ENCODE peak calls at places on chromosomes 6 and 20, in ten cellular contexts. Y is lung, H is cardiac muscle cell, L is A549, G is transverse colon, V is fibroblast of lung, E is ovary, A is heart right ventricle, B is body of pancreas, F is hepatocyte. D is an unnamed sample. For H3K9me3, the result is how much of the 10 kb centered on the place peaks cover.

GRCh38 chr20:10347066-10347465 is 87.0 kb downstream of the MKKS start:
- DNase-seq in A (no peak), Y (no peak), V (peak), L (no peak), G (no peak), F (no peak), H (no peak), E (no peak), B (no peak), D (no peak)

GRCh38 chr6:111201155-111201554 is 113.9 kb downstream of the SLC16A10 start:
- DNase-seq in A (no peak), Y (no peak), B (no peak), G (no peak), H (no peak), F (no peak), V (no peak), L (no peak), E (no peak), D (no peak)

GRCh38 chr20:11117808-11118528 is 444.2 kb upstream of the JAG1 start:
- DNase-seq in G (no peak), V (peak), E (no peak), H (no peak), B (no peak), A (no peak), L (peak), F (peak), Y (no peak), D (no peak)

GRCh38 chr20:62066339-62066982 is 780 bp upstream of the TAF4 start:
- DNase-seq in G (peak), A (peak), L (peak), E (peak), F (peak), B (peak), Y (peak), V (peak), H (peak), D (no peak)

GRCh38 chr6:20564269-20564668 is 30.0 kb downstream of the CDKAL1 start:
- DNase-seq in F (no peak), B (no peak), Y (no peak), E (no peak), G (no peak), H (peak), L (peak), V (no peak), A (no peak), D (no peak)

GRCh38 chr20:12941025-12941424 is 67.7 kb upstream of the SPTLC3 start:
- DNase-seq in G (no peak), E (no peak), Y (no peak), B (no peak), A (no peak), V (peak), L (no peak), H (no peak), F (no peak), D (no peak)

GRCh38 chr20:37503256-37503927 is 17.7 kb upstream of the NNAT start:
- DNase-seq in V (no peak), H (no peak), B (no peak), Y (no peak), F (no peak), G (no peak), E (no peak), L (no peak), A (peak), D (no peak)

GRCh38 chr6:152356659-152357058 is 280.5 kb downstream of the SYNE1 start:
- DNase-seq in H (no peak), F (peak), B (no peak), A (no peak), G (no peak), Y (no peak), V (peak), L (peak), E (no peak), D (no peak)

GRCh38 chr6:154969796-154970195 is 25.3 kb upstream of the TIAM2 start:
- DNase-seq in E (no peak), B (no peak), A (no peak), F (no peak), H (no peak), V (peak), L (no peak), Y (no peak), G (no peak), D (no peak)

GRCh38 chr6:125839471-125839870 is 48.7 kb downstream of the NCOA7 start:
- DNase-seq in V (peak), F (no peak), E (no peak), B (no peak), Y (no peak), L (no peak), H (no peak), G (no peak), A (no peak), D (no peak)

GRCh38 chr6:137827411-137827940 is 39.6 kb upstream of the TNFAIP3 start:
- DNase-seq in Y (no peak), B (no peak), A (no peak), G (no peak), H (no peak), F (no peak), V (no peak), L (no peak), E (no peak), D (no peak)

GRCh38 chr6:6729971-6730370 is 141.5 kb downstream of the LY86 start:
- DNase-seq in F (no peak), E (no peak), A (no peak), Y (no peak), H (no peak), V (no peak), B (no peak), L (no peak), G (no peak), D (no peak)

GRCh38 chr20:58867211-58867610 is 14.7 kb downstream of the GNAS start:
- DNase-seq in G (no peak), A (no peak), B (no peak), H (no peak), Y (no peak), F (no peak), V (no peak), E (no peak), L (no peak), D (no peak)

GRCh38 chr20:58871533-58872102 is 19.1 kb downstream of the GNAS start:
- DNase-seq in F (no peak), G (no peak), Y (no peak), E (no peak), L (no peak), A (no peak), B (peak), H (no peak), V (no peak), D (no peak)

GRCh38 chr20:58868795-58869194 is 16.3 kb downstream of the GNAS start:
- DNase-seq in Y (no peak), G (no peak), L (no peak), V (no peak), H (no peak), E (peak), F (peak), B (no peak), A (no peak), D (no peak)

GRCh38 chr20:58870293-58871014 is 17.9 kb downstream of the GNAS start:
- DNase-seq in G (peak), F (peak), Y (peak), V (no peak), A (peak), B (peak), L (peak), H (peak), E (peak), D (no peak)

GRCh38 chr20:58869662-58870227 is 17.2 kb downstream of the GNAS start:
- DNase-seq in E (no peak), F (no peak), H (no peak), Y (no peak), V (no peak), L (no peak), A (no peak), G (no peak), B (no peak), D (no peak)
- TF ChIP-seq CTCF in E (no peak), F (no peak), H (no peak), Y (no peak), V (no peak), L (no peak), A (no peak), G (no peak), B (no peak), D (no peak)

GRCh38 chr20:43544501-43544900 is 14.3 kb upstream of the SGK2 start:
- DNase-seq in H (no peak), Y (no peak), V (no peak), A (no peak), L (no peak), B (no peak), F (no peak), E (no peak), G (no peak), D (no peak)

GRCh38 chr20:43542674-43543073 is 16.2 kb upstream of the SGK2 start:
- DNase-seq in A (no peak), Y (no peak), B (no peak), H (no peak), G (no peak), V (no peak), L (no peak), F (no peak), E (no peak), D (no peak)

GRCh38 chr20:43540673-43541060 is 18.2 kb upstream of the SGK2 start:
- DNase-seq in H (no peak), F (no peak), V (no peak), G (no peak), A (no peak), Y (no peak), E (no peak), L (no peak), B (no peak), D (no peak)

GRCh38 chr20:43541214-43541613 is 17.6 kb upstream of the SGK2 start:
- DNase-seq in A (no peak), H (no peak), E (no peak), L (no peak), Y (no peak), B (no peak), V (peak), G (no peak), F (no peak), D (no peak)

DNA sequence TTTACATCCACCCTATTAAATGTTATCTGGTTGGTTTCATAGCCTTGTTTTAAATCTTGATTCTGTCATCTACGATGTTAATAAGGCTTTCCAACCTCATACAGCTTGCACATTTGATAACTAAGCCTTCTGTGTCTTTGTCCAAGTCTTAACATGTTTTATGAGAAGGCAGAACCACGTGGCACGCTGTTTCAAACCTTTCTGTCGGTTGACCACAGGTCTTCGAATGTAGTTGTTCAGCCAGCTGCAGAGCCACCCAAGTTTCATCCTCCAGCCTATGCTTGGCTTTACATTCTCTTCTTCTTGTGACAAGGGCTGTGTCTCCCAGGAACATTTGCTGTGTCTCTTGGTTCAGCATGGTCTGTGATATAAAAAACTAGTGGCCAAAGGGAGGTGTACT is 15.7 kb upstream of the SGK2 start:
- DNase-seq in E (no peak), H (no peak), B (no peak), G (no peak), Y (no peak), F (no peak), V (no peak), A (no peak), L (no peak), D (no peak)
- H3K9me3 ChIP-seq in E (under half), H (under half), B (under half), G (under half), Y (under half), F (under half), V (under half), A (under half), L (under half), D (under half)

GRCh38 chr6:156756630-156757610 is 20.3 kb upstream of the ARID1B start:
- DNase-seq in E (no peak), V (no peak), Y (no peak), L (no peak), F (no peak), H (no peak), A (no peak), G (no peak), B (no peak), D (no peak)
- H3K4me3 ChIP-seq in E (no peak), V (no peak), Y (no peak), L (no peak), F (no peak), H (no peak), A (no peak), G (no peak), B (no peak), D (no peak)

GRCh38 chr6:11595903-11596302 is 58.4 kb downstream of the TMEM170B start:
- DNase-seq in G (no peak), Y (no peak), A (no peak), H (peak), L (peak), B (no peak), E (no peak), F (no peak), V (peak), D (no peak)
- TF ChIP-seq CTCF in G (peak), Y (no peak), A (no peak), H (peak), L (no peak), B (no peak), E (no peak), F (peak), V (no peak), D (peak)

DNA sequence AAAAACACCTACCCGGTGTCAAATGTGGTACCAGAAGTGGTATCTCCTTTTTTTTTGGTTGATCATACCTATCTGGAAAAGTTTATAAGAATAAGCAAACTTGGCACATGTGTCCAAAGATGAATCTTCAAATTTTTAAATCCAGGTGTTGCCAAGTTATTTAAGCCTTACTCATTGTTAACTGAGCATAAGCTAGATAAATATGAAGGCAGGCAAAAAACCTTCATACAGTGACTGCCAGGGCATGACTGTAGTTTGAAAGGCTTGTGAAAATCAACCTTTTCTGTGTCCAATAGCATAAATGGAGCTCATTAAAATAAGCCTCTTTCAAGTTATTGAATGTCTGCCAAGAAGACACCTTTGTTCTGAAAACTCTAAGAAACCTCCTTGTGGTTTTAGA is 699.2 kb downstream of the DOK5 start:
- DNase-seq in L (no peak), E (no peak), H (no peak), A (no peak), Y (no peak), B (no peak), F (no peak), G (no peak), V (no peak), D (no peak)
- H3K9me3 ChIP-seq in L (under half), E (under half), H (under half), A (under half), Y (under half), B (under half), F (under half), G (under half), V (under half), D (under half)

GRCh38 chr6:37516920-37517405 is 17.3 kb upstream of the CCDC167 start:
- DNase-seq in H (no peak), G (no peak), B (no peak), V (no peak), Y (no peak), L (no peak), E (no peak), F (no peak), A (no peak), D (no peak)
- H3K4me3 ChIP-seq in H (no peak), G (no peak), B (no peak), V (no peak), Y (no peak), L (no peak), E (no peak), F (no peak), A (no peak), D (no peak)

DNA sequence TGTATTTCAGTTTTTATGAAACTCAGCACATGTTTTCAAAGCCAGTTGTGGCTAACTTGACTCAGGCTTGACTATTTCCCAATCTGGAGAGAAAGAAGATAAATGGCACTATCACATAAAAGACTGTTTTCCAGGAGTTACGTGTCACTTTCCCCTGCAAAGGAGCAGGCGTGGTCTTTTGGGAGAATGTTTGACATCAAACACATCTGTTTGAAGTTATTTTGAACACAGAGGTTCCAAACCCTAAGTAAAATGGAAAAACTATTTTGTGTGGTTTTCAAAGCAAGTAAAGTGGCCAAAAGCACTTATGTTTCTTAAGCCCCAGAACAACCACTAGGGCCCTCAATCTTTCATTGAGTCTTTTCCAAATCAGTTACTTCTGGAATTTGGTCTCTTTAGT is 89.7 kb downstream of the FOXF2 start:
- DNase-seq in V (peak), E (no peak), A (no peak), L (no peak), H (no peak), B (no peak), Y (no peak), G (no peak), F (peak), D (no peak)
- TF ChIP-seq CTCF in V (peak), E (no peak), A (no peak), L (no peak), H (peak), B (no peak), Y (no peak), G (no peak), F (no peak), D (peak)

GRCh38 chr6:17303444-17303843 is 22.3 kb downstream of the RBM24 start:
- DNase-seq in F (no peak), G (no peak), E (no peak), A (no peak), B (no peak), Y (no peak), L (no peak), V (no peak), H (no peak), D (no peak)
- H3K9me3 ChIP-seq in F (under half), G (under half), E (under half), A (under half), B (under half), Y (under half), L (under half), V (under half), H (under half), D (under half)

D was measured in AG04450.